ENCODE peak calls at places on chromosomes 4 and X, in five cellular contexts. One of them, this sample, is unnamed.

GRCh38 chr4:142743071-142743825 is 102.9 kb downstream of the INPP4B start:
- DNase-seq in tibial nerve: no peak
- DNase-seq in mammary epithelial cell: peak; percentile 10
- DNase-seq in pancreas: no peak
- DNase-seq in transverse colon: no peak
- DNase-seq in this sample: peak; percentile 58

GRCh38 chrX:2500091-2500680 is 590 bp downstream of the DHRSX start:
- DNase-seq in tibial nerve: no peak
- DNase-seq in mammary epithelial cell: peak; percentile 52
- DNase-seq in pancreas: peak; percentile 76
- DNase-seq in transverse colon: peak; percentile 36
- DNase-seq in this sample: peak; percentile 52

GRCh38 chr4:98482847-98483806 is 175.3 kb downstream of the TSPAN5 start:
- DNase-seq in tibial nerve: no peak
- DNase-seq in mammary epithelial cell: peak; percentile 52
- DNase-seq in pancreas: no peak
- DNase-seq in transverse colon: no peak
- DNase-seq in this sample: peak; percentile 57

GRCh38 chr4:91128519-91128918 is 1001.3 kb downstream of the CCSER1 start:
- DNase-seq in tibial nerve: no peak
- DNase-seq in mammary epithelial cell: no peak
- DNase-seq in pancreas: no peak
- DNase-seq in transverse colon: no peak
- DNase-seq in this sample: no peak

GRCh38 chrX:5399403-5399802 is 829.3 kb downstream of the NLGN4X start:
- DNase-seq in tibial nerve: no peak
- DNase-seq in mammary epithelial cell: no peak
- DNase-seq in pancreas: no peak
- DNase-seq in transverse colon: no peak
- DNase-seq in this sample: no peak

GRCh38 chrX:10190367-10190766 is 33.6 kb downstream of the CLCN4 start:
- DNase-seq in tibial nerve: no peak
- DNase-seq in mammary epithelial cell: peak; percentile 37
- DNase-seq in pancreas: no peak
- DNase-seq in transverse colon: peak; percentile 27
- DNase-seq in this sample: peak; percentile 69

GRCh38 chr4:113587156-113587555 is 174.4 kb downstream of the CAMK2D start:
- DNase-seq in tibial nerve: no peak
- DNase-seq in mammary epithelial cell: no peak
- DNase-seq in pancreas: no peak
- DNase-seq in transverse colon: no peak
- DNase-seq in this sample: no peak

GRCh38 chr4:5399790-5400421 is 308.5 kb downstream of the EVC2 start:
- DNase-seq in tibial nerve: no peak
- DNase-seq in mammary epithelial cell: no peak
- DNase-seq in pancreas: no peak
- DNase-seq in transverse colon: no peak
- DNase-seq in this sample: peak; percentile 18

GRCh38 chr4:101790521-101791188 is at the start of gene BANK1:
- DNase-seq in tibial nerve: no peak
- DNase-seq in mammary epithelial cell: peak; percentile 9
- DNase-seq in pancreas: peak; percentile 64
- DNase-seq in transverse colon: peak; percentile 71
- DNase-seq in this sample: no peak

DNA sequence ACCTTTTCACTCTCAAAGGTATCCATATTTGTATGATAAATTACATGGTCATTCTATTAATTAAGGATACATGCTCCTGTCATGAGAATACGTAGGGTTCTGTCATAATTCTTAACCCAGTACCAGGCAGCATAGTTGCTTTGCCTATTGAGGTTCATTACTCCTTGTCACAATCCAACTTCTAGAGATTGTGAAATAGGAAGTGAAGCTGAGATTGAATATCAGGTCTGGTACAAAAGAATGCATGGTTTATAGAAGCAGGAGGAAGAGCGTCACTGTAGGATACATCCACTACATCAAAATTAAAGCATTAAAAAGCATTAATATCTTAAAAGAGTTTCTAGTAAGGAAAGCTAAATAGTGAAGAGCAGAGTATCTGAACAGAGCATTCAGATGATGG is 647.0 kb downstream of the IQCM start:
- DNase-seq in tibial nerve: no peak
- DNase-seq in mammary epithelial cell: no peak
- DNase-seq in pancreas: no peak
- DNase-seq in transverse colon: no peak
- DNase-seq in this sample: no peak
- H3K27ac ChIP-seq in tibial nerve: no peak overlapping the region
- H3K27ac ChIP-seq in mammary epithelial cell: no peak overlapping the region
- H3K27ac ChIP-seq in pancreas: no peak overlapping the region
- H3K27ac ChIP-seq in transverse colon: no peak overlapping the region
- H3K27ac ChIP-seq in this sample: no peak overlapping the region

GRCh38 chrX:145856181-145856580 is 38.6 kb downstream of the SLITRK2 start:
- DNase-seq in tibial nerve: no peak
- DNase-seq in mammary epithelial cell: no peak
- DNase-seq in pancreas: no peak
- DNase-seq in transverse colon: no peak
- DNase-seq in this sample: no peak

GRCh38 chrX:145865082-145865481 is 47.5 kb downstream of the SLITRK2 start:
- DNase-seq in tibial nerve: no peak
- DNase-seq in mammary epithelial cell: no peak
- DNase-seq in pancreas: no peak
- DNase-seq in transverse colon: no peak
- DNase-seq in this sample: no peak

GRCh38 chrX:145861818-145862217 is 44.2 kb downstream of the SLITRK2 start:
- DNase-seq in tibial nerve: no peak
- DNase-seq in mammary epithelial cell: no peak
- DNase-seq in pancreas: no peak
- DNase-seq in transverse colon: no peak
- DNase-seq in this sample: no peak
- TF ChIP-seq CTCF in tibial nerve: no peak
- TF ChIP-seq CTCF in mammary epithelial cell: no peak
- TF ChIP-seq CTCF in pancreas: no peak
- TF ChIP-seq CTCF in transverse colon: no peak
- TF ChIP-seq CTCF in this sample: no peak

DNA sequence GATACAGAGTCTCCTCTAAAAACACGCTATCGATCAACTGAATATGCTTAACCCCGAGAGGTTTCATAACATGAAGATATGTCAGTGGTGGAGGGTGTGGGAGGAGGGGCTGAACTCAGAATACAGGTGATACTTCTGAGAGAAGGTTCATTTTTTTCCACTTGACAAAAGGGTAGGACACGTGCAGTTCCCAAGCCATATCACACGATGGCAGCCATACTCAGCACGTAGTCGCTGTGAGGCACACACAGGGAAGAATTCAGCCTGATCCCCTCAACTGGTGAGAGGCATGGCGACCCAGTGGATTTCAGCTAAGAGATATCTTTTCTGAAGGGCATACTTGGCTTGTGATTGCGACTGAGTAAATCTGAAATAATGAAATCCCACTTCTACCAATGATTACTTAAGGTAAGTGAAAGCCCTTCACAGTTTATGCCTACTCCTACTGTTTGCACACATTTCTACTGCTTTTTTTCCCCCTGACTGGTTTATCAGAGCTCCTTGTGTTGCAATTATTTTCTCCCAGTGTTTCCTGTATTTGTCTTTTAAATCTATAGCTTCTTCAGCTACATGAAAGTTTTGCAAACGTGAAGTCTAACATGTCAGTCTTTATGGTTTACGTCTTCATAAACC is 133.1 kb downstream of the CORIN start:
- DNase-seq in tibial nerve: no peak
- DNase-seq in mammary epithelial cell: no peak
- DNase-seq in pancreas: peak; percentile 20
- DNase-seq in transverse colon: no peak
- DNase-seq in this sample: peak; percentile 35
- H3K27ac ChIP-seq in tibial nerve: no peak overlapping the region
- H3K27ac ChIP-seq in mammary epithelial cell: no peak overlapping the region
- H3K27ac ChIP-seq in pancreas: peak overlapping the region; percentile 20
- H3K27ac ChIP-seq in transverse colon: no peak overlapping the region
- H3K27ac ChIP-seq in this sample: no peak overlapping the region

GRCh38 chrX:84721416-84721815 is 219.2 kb upstream of the HDX start:
- DNase-seq in tibial nerve: no peak
- DNase-seq in mammary epithelial cell: no peak
- DNase-seq in pancreas: no peak
- DNase-seq in transverse colon: no peak
- DNase-seq in this sample: no peak
- TF ChIP-seq CTCF in tibial nerve: no peak
- TF ChIP-seq CTCF in mammary epithelial cell: no peak
- TF ChIP-seq CTCF in pancreas: no peak
- TF ChIP-seq CTCF in transverse colon: no peak
- TF ChIP-seq CTCF in this sample: no peak

DNA sequence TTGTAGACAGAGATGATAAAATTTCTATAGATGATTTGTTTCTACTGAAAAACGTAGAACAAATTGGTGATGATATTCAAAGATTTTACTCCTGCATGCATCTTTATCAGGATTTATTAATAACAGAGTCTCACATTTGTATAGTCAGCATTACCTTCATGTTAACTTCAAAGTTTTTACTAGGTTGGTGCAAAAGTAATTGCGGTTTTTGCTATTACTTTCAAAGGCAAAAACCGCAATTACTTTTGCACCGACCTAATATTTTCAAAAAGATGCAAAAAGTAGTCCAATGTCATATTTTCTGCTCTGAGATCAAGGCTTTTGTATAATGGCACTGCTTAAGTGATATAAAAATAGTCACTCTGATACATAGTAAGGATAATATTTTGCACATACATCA is 536.4 kb upstream of the ADGRL3 start:
- DNase-seq in tibial nerve: no peak
- DNase-seq in mammary epithelial cell: no peak
- DNase-seq in pancreas: no peak
- DNase-seq in transverse colon: no peak
- DNase-seq in this sample: no peak
- H3K27ac ChIP-seq in tibial nerve: no peak overlapping the region
- H3K27ac ChIP-seq in mammary epithelial cell: no peak overlapping the region
- H3K27ac ChIP-seq in pancreas: no peak overlapping the region
- H3K27ac ChIP-seq in transverse colon: no peak overlapping the region
- H3K27ac ChIP-seq in this sample: no peak overlapping the region

GRCh38 chrX:148070504-148070877 is 89.4 kb downstream of the FMR1NB start:
- DNase-seq in tibial nerve: no peak
- DNase-seq in mammary epithelial cell: no peak
- DNase-seq in pancreas: no peak
- DNase-seq in transverse colon: no peak
- DNase-seq in this sample: no peak
- TF ChIP-seq CTCF in tibial nerve: no peak
- TF ChIP-seq CTCF in mammary epithelial cell: no peak
- TF ChIP-seq CTCF in pancreas: no peak
- TF ChIP-seq CTCF in transverse colon: no peak
- TF ChIP-seq CTCF in this sample: no peak